ENCODE peak calls at places on chromosomes 11 and 22, in five cellular contexts. T is A549, I is SK-N-SH, M is K562, X is GM12878. Z is an unnamed sample.

GRCh38 chr11:111414267-111414931 is 35.3 kb upstream of the POU2AF1 start:
- DNase-seq in T (no peak), I (no peak), M (no peak), X (peak; percentile 95), Z (no peak)

GRCh38 chr11:11416917-11417316 is 63.9 kb upstream of the CSNK2A3 start:
- DNase-seq in T (peak; percentile 33), I (no peak), M (no peak), X (no peak), Z (peak; percentile 65)

GRCh38 chr22:32880906-32881596 is 79.5 kb downstream of the TIMP3 start:
- DNase-seq in T (no peak), I (peak; percentile 89), M (peak; percentile 87), X (no peak), Z (peak; percentile 73)

GRCh38 chr11:131488208-131488607 is 117.8 kb downstream of the NTM start:
- DNase-seq in T (no peak), I (no peak), M (no peak), X (no peak), Z (no peak)

GRCh38 chr11:17607083-17607429 is 60.0 kb downstream of the OTOG start:
- DNase-seq in T (no peak), I (no peak), M (no peak), X (no peak), Z (no peak)

GRCh38 chr11:2268911-2269600 is 1.3 kb downstream of the ASCL2 start:
- DNase-seq in T (no peak), I (peak; percentile 64), M (peak; percentile 73), X (no peak), Z (no peak)

GRCh38 chr11:32071811-32072210 is 19.1 kb upstream of the RCN1 start:
- DNase-seq in T (peak; percentile 40), I (peak; percentile 23), M (peak; percentile 14), X (no peak), Z (peak; percentile 68)

GRCh38 chr11:23078289-23078971 is 218.2 kb upstream of the CCDC179 start:
- DNase-seq in T (no peak), I (no peak), M (no peak), X (no peak), Z (peak; percentile 80)

GRCh38 chr22:37079668-37080171 is 28.2 kb downstream of the KCTD17 start:
- DNase-seq in T (no peak), I (no peak), M (no peak), X (no peak), Z (peak; percentile 76)

GRCh38 chr11:122951231-122951630 is 30.4 kb downstream of the BSX start:
- DNase-seq in T (no peak), I (no peak), M (no peak), X (no peak), Z (no peak)

GRCh38 chr11:115298613-115299012 is 205.6 kb downstream of the CADM1 start:
- DNase-seq in T (no peak), I (no peak), M (no peak), X (no peak), Z (no peak)

GRCh38 chr11:113447621-113448310 is 27.4 kb downstream of the DRD2 start:
- DNase-seq in T (no peak), I (peak; percentile 40), M (peak; percentile 49), X (no peak), Z (peak; percentile 40)

GRCh38 chr11:3735827-3736226 is 61.5 kb downstream of the NUP98 start:
- DNase-seq in T (no peak), I (no peak), M (no peak), X (no peak), Z (peak; percentile 28)

GRCh38 chr11:7204778-7205177 is 46.9 kb upstream of the SYT9 start:
- DNase-seq in T (no peak), I (no peak), M (no peak), X (no peak), Z (no peak)

GRCh38 chr11:19715373-19715772 is 2.7 kb downstream of the NAV2 start:
- DNase-seq in T (peak; percentile 29), I (no peak), M (no peak), X (no peak), Z (peak; percentile 98)

GRCh38 chr11:16239130-16240105 is 116.9 kb downstream of the SOX6 start:
- DNase-seq in T (no peak), I (no peak), M (no peak), X (no peak), Z (peak; percentile 48)

GRCh38 chr11:61785837-61786402 is 6.5 kb downstream of the TMEM258 start:
- DNase-seq in T (no peak), I (no peak), M (no peak), X (no peak), Z (no peak)

GRCh38 chr22:31719850-31720471 is 30.0 kb downstream of the PRR14L start:
- DNase-seq in T (no peak), I (no peak), M (no peak), X (no peak), Z (no peak)

GRCh38 chr22:42645341-42645937 is 3.8 kb downstream of the CYB5R3 start:
- DNase-seq in T (no peak), I (no peak), M (no peak), X (no peak), Z (no peak)

GRCh38 chr11:75815345-75815983 is 454 bp downstream of the UVRAG start:
- DNase-seq in T (peak; percentile 58), I (no peak), M (no peak), X (no peak), Z (peak; percentile 29)

GRCh38 chr11:74004694-74005615 is 3.9 kb downstream of the UCP3 start:
- DNase-seq in T (no peak), I (no peak), M (peak; percentile 45), X (no peak), Z (no peak)

GRCh38 chr11:2293396-2294339 is 8.1 kb downstream of the C11orf21 start:
- DNase-seq in T (no peak), I (no peak), M (no peak), X (no peak), Z (no peak)

GRCh38 chr11:13042873-13043338 is 33.8 kb downstream of the RASSF10 start:
- DNase-seq in T (no peak), I (no peak), M (no peak), X (no peak), Z (no peak)

GRCh38 chr11:18748766-18749375 is 22.9 kb upstream of the IGSF22 start:
- DNase-seq in T (no peak), I (no peak), M (no peak), X (no peak), Z (peak; percentile 37)

GRCh38 chr11:60625262-60625661 is 74.2 kb upstream of the MS4A8 start:
- DNase-seq in T (no peak), I (peak; percentile 14), M (peak; percentile 18), X (no peak), Z (peak; percentile 23)

GRCh38 chr11:132999031-132999430 is 533.3 kb downstream of the OPCML start:
- DNase-seq in T (no peak), I (no peak), M (no peak), X (no peak), Z (no peak)

GRCh38 chr11:95698939-95699562 is 90.5 kb downstream of the FAM76B start:
- DNase-seq in T (no peak), I (no peak), M (no peak), X (no peak), Z (peak; percentile 39)

GRCh38 chr11:118194835-118195627 is 18.6 kb upstream of the SCN2B start:
- DNase-seq in T (peak; percentile 62), I (no peak), M (no peak), X (no peak), Z (peak; percentile 64)

GRCh38 chr11:13962562-13963168 is at the start of gene SPON1:
- DNase-seq in T (no peak), I (peak; percentile 78), M (no peak), X (no peak), Z (peak; percentile 15)

GRCh38 chr11:794766-795637 is 3.1 kb downstream of the SLC25A22 start:
- DNase-seq in T (no peak), I (no peak), M (no peak), X (no peak), Z (no peak)

GRCh38 chr11:128476031-128476430 is 111.3 kb downstream of the ETS1 start:
- DNase-seq in T (no peak), I (no peak), M (no peak), X (no peak), Z (no peak)

GRCh38 chr11:114075891-114076441 is 16.5 kb downstream of the ZBTB16 start:
- DNase-seq in T (peak; percentile 46), I (peak; percentile 72), M (peak; percentile 63), X (no peak), Z (peak; percentile 24)

GRCh38 chr11:56624661-56625110 is 10.0 kb upstream of the OR5M1 start:
- DNase-seq in T (peak; percentile 62), I (peak; percentile 37), M (peak; percentile 7), X (peak; percentile 30), Z (peak; percentile 34)
- TF ChIP-seq SMC3 in T (peak; percentile 81), I (peak; percentile 50), M (no peak), X (peak; percentile 43), Z (peak; percentile 34)

GRCh38 chr11:77596626-77597025 is 6.9 kb downstream of the AQP11 start:
- DNase-seq in T (no peak), I (no peak), M (no peak), X (no peak), Z (peak; percentile 84)
- TF ChIP-seq SMC3 in T (no peak), I (no peak), M (no peak), X (no peak), Z (no peak)

DNA sequence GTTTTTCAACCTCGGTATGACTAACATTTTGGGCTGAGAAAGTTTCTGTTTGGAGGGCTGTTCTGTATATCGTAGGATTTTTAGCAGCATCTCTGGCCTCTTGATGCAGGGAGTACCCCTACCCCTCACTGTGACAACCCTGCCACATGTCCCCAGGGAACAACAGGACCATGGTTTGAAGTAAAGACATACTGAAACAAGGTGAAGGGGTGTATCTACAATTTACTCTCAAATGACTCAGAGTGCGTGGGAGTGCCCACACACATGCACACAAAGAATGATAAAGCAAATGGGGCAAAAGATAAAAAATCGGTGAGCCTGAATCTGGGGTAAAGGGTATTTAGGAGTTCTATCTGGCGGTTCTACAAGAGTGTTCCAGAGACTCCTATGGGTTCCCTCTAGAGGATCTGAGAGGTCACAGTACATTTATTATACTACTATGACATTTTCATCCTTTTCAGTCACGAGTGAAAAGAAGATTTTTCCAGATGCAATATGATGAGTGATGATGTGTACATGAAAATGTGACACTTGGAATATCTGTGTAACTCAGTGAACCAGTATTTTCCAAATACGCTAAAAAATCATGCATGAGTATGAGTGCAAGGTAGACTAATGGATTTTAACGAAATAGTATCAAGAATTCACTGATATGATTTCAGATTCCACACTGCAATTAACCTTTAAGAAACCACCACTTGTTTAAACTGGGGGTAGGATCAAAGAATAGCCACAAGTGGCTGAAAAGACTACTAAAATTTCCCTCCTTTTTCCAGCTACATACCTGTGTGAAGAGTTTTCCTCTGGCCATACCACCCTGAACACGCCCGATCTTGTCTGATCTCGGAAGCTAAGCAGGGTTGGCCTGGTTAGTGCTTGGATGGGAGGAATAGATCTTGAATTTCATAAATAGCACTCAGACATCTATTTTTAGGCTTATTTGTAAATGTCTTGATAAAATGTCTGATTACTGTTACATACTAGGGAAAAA is 56.3 kb upstream of the YPEL1 start:
- DNase-seq in T (no peak), I (no peak), M (peak; percentile 90), X (peak; percentile 62), Z (peak; percentile 62)
- TF ChIP-seq SMC3 in T (no peak), I (no peak), M (peak; percentile 43), X (no peak), Z (no peak)

GRCh38 chr11:116330439-116331185 is 442.2 kb downstream of the BUD13 start:
- DNase-seq in T (no peak), I (no peak), M (no peak), X (no peak), Z (no peak)

GRCh38 chr11:116328851-116329250 is 443.9 kb downstream of the BUD13 start:
- DNase-seq in T (no peak), I (no peak), M (no peak), X (no peak), Z (no peak)

GRCh38 chr11:116328410-116328809 is 444.4 kb downstream of the BUD13 start:
- DNase-seq in T (no peak), I (no peak), M (no peak), X (no peak), Z (no peak)

GRCh38 chr11:116329354-116330090 is 443.3 kb downstream of the BUD13 start:
- DNase-seq in T (no peak), I (no peak), M (no peak), X (no peak), Z (no peak)

GRCh38 chr11:116326146-116326545 is 446.6 kb downstream of the BUD13 start:
- DNase-seq in T (no peak), I (no peak), M (no peak), X (no peak), Z (no peak)
- TF ChIP-seq SMC3 in T (no peak), I (no peak), M (no peak), X (no peak), Z (no peak)

Z was measured in IMR-90.